ENCODE peak calls at places on chromosomes 6 and 20, in four cellular contexts. K is SJSA1, B is NT2/D1, W is transverse colon. U is an unnamed sample.
A peak's percentile ranks its signal among the peaks of the same experiment; 100 is the strongest.

GRCh38 chr6:38779310-38780062 is 64.4 kb downstream of the DNAH8 start:
- DNase-seq in K (no peak), B (no peak), W (no peak), U (no peak)

GRCh38 chr20:2476742-2477615 is 6.4 kb upstream of the SNRPB start:
- DNase-seq in K (no peak), B (no peak), W (no peak), U (no peak)

GRCh38 chr6:3919130-3919628 is 70.0 kb downstream of the FAM50B start:
- DNase-seq in K (no peak), B (no peak), W (no peak), U (no peak)

GRCh38 chr6:3266170-3266569 is 7.4 kb downstream of the PSMG4 start:
- DNase-seq in K (no peak), B (no peak), W (no peak), U (no peak)

GRCh38 chr20:62285722-62286121 is 17.1 kb upstream of the ADRM1 start:
- DNase-seq in K (no peak), B (no peak), W (no peak), U (no peak)

GRCh38 chr20:58138395-58138794 is 90.1 kb downstream of the ANKRD60 start:
- DNase-seq in K (peak; percentile 22), B (no peak), W (no peak), U (no peak)

GRCh38 chr6:157148391-157149323 is 174.7 kb downstream of the TMEM242 start:
- DNase-seq in K (peak; percentile 89), B (no peak), W (peak; percentile 28), U (peak; percentile 84)

GRCh38 chr20:9617062-9617461 is 102.7 kb downstream of the LAMP5 start:
- DNase-seq in K (peak; percentile 51), B (peak; percentile 47), W (peak; percentile 56), U (peak; percentile 24)

GRCh38 chr6:20279608-20280287 is 67.5 kb upstream of the MBOAT1 start:
- DNase-seq in K (no peak), B (no peak), W (no peak), U (no peak)

GRCh38 chr20:44025756-44026155 is 111.1 kb downstream of the TOX2 start:
- DNase-seq in K (peak; percentile 36), B (no peak), W (no peak), U (no peak)

GRCh38 chr6:137121401-137121997 is 51.9 kb downstream of the IL22RA2 start:
- DNase-seq in K (no peak), B (no peak), W (no peak), U (no peak)

GRCh38 chr6:136717297-136717990 is 74.8 kb downstream of the MAP3K5 start:
- DNase-seq in K (no peak), B (no peak), W (no peak), U (no peak)

GRCh38 chr20:7770578-7770977 is 169.7 kb downstream of the HAO1 start:
- DNase-seq in K (no peak), B (no peak), W (no peak), U (no peak)

GRCh38 chr20:53157443-53158408 is 185.6 kb downstream of the TSHZ2 start:
- DNase-seq in K (peak; percentile 59), B (peak; percentile 67), W (peak; percentile 59), U (peak; percentile 89)

GRCh38 chr6:106097368-106098231 is 11.5 kb downstream of the PRDM1 start:
- DNase-seq in K (no peak), B (no peak), W (peak; percentile 51), U (no peak)

GRCh38 chr20:32580970-32581838 is 3.9 kb downstream of the NOL4L start:
- DNase-seq in K (no peak), B (no peak), W (no peak), U (no peak)

GRCh38 chr6:98945311-98946005 is 2.3 kb downstream of the FBXL4 start:
- DNase-seq in K (no peak), B (no peak), W (no peak), U (no peak)

GRCh38 chr20:41497186-41497895 is 120.8 kb downstream of the CHD6 start:
- DNase-seq in K (no peak), B (no peak), W (no peak), U (no peak)

GRCh38 chr6:54404791-54405190 is 96.5 kb downstream of the TINAG start:
- DNase-seq in K (no peak), B (no peak), W (no peak), U (no peak)

GRCh38 chr6:83193747-83194582 is 808 bp downstream of the RWDD2A start:
- DNase-seq in K (peak; percentile 58), B (no peak), W (peak; percentile 57), U (peak; percentile 51)

GRCh38 chr20:60470366-60470765 is 512.1 kb downstream of the CDH26 start:
- DNase-seq in K (no peak), B (no peak), W (no peak), U (no peak)

GRCh38 chr20:62957136-62958117 is 4.9 kb downstream of the SLC17A9 start:
- DNase-seq in K (no peak), B (no peak), W (no peak), U (no peak)

GRCh38 chr6:152993431-152993830 is 9.1 kb downstream of the MTRF1L start:
- DNase-seq in K (no peak), B (no peak), W (no peak), U (no peak)

GRCh38 chr6:9360881-9361280 is 925.5 kb upstream of the SLC35B3 start:
- DNase-seq in K (no peak), B (no peak), W (no peak), U (no peak)

GRCh38 chr20:14955396-14955795 is 618.0 kb upstream of the FLRT3 start:
- DNase-seq in K (no peak), B (no peak), W (no peak), U (peak; percentile 13)

GRCh38 chr6:75208564-75209431 is 2.9 kb upstream of the COL12A1 start:
- DNase-seq in K (peak; percentile 88), B (peak; percentile 76), W (peak; percentile 88), U (peak; percentile 81)

GRCh38 chr6:69796081-69796626 is 656 bp downstream of the LMBRD1 start:
- DNase-seq in K (no peak), B (no peak), W (peak; percentile 67), U (no peak)

GRCh38 chr20:1924910-1925861 is 30.0 kb downstream of the SIRPA start:
- DNase-seq in K (no peak), B (no peak), W (no peak), U (no peak)

GRCh38 chr6:34143196-34143883 is 2.5 kb downstream of the GRM4 start:
- DNase-seq in K (no peak), B (no peak), W (no peak), U (no peak)
- H3K27me3 ChIP-seq in K (peaks cover 66% of the 10 kb centered on the region), B (peaks cover 39% of the 10 kb centered on the region), W (peaks cover 89% of the 10 kb centered on the region), U (no peaks in the 10 kb centered on the region)

GRCh38 chr6:168244961-168245551 is 74.5 kb downstream of the DACT2 start:
- DNase-seq in K (peak; percentile 18), B (no peak), W (no peak), U (no peak)

GRCh38 chr6:168249746-168250145 is 69.8 kb downstream of the DACT2 start:
- DNase-seq in K (peak; percentile 25), B (no peak), W (no peak), U (no peak)

GRCh38 chr6:168250250-168250649 is 69.3 kb downstream of the DACT2 start:
- DNase-seq in K (peak; percentile 31), B (no peak), W (no peak), U (no peak)

GRCh38 chr6:168247456-168248147 is 72.0 kb downstream of the DACT2 start:
- DNase-seq in K (no peak), B (no peak), W (peak; percentile 72), U (peak; percentile 16)

DNA sequence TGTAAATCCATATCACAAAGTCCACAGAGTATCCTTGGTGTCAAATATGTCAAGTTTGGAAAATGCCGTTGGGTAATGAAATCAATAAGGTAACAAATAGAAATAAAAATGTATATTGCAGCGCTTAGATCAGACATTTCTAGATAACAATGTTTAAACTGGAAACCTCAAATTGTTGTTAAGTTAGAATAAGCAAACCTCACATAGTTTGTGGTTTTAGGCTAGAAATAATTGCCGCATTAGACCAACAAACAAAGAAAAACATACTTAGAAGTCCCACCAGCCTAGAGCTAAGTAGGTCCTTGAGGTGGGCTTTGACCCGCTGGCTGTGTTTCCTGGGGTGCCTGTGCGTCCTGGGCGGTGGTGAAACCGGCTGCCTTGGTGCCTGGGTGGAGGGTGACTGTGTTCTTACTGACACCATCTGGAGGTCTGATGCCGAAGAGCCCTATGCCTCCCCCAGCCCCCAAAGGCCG is 71.4 kb downstream of the DACT2 start:
- DNase-seq in K (no peak), B (no peak), W (no peak), U (no peak)
- H3K4me3 ChIP-seq in K (no peak overlapping the region), B (no peak overlapping the region), W (no peak overlapping the region), U (no peak overlapping the region)

GRCh38 chr6:1383729-1384548 is 5.4 kb upstream of the FOXF2 start:
- DNase-seq in K (peak; percentile 96), B (no peak), W (no peak), U (no peak)
- H3K27me3 ChIP-seq in K (no peaks in the 10 kb centered on the region), B (peaks cover 97% of the 10 kb centered on the region), W (peaks cover 99% of the 10 kb centered on the region), U (no peaks in the 10 kb centered on the region)

GRCh38 chr20:12170406-12170805 is 252.7 kb downstream of the BTBD3 start:
- DNase-seq in K (no peak), B (no peak), W (no peak), U (no peak)

GRCh38 chr20:12171927-12172581 is 254.4 kb downstream of the BTBD3 start:
- DNase-seq in K (no peak), B (no peak), W (no peak), U (peak; percentile 16)

GRCh38 chr20:12175538-12175937 is 257.8 kb downstream of the BTBD3 start:
- DNase-seq in K (no peak), B (no peak), W (no peak), U (no peak)

GRCh38 chr20:12177657-12178293 is 260.1 kb downstream of the BTBD3 start:
- DNase-seq in K (no peak), B (no peak), W (peak; percentile 79), U (no peak)

GRCh38 chr20:12173333-12173732 is 255.6 kb downstream of the BTBD3 start:
- DNase-seq in K (no peak), B (no peak), W (no peak), U (no peak)
- H3K4me3 ChIP-seq in K (no peak overlapping the region), B (no peak overlapping the region), W (no peak overlapping the region), U (no peak overlapping the region)

GRCh38 chr20:36097751-36098151 is 56.8 kb upstream of the EPB41L1 start:
- DNase-seq in K (no peak), B (peak; percentile 89), W (peak; percentile 40), U (no peak)

GRCh38 chr20:36096404-36096799 is 58.1 kb upstream of the EPB41L1 start:
- DNase-seq in K (no peak), B (no peak), W (no peak), U (no peak)

GRCh38 chr20:36099106-36099505 is 55.4 kb upstream of the EPB41L1 start:
- DNase-seq in K (no peak), B (no peak), W (no peak), U (no peak)

GRCh38 chr20:36097331-36097730 is 57.2 kb upstream of the EPB41L1 start:
- DNase-seq in K (no peak), B (no peak), W (peak; percentile 64), U (no peak)

GRCh38 chr20:36098364-36098763 is 56.2 kb upstream of the EPB41L1 start:
- DNase-seq in K (no peak), B (no peak), W (peak; percentile 67), U (no peak)
- H3K27me3 ChIP-seq in K (peaks cover 11% of the 10 kb centered on the region), B (peaks cover 44% of the 10 kb centered on the region), W (no peaks in the 10 kb centered on the region), U (peaks cover 16% of the 10 kb centered on the region)

DNA sequence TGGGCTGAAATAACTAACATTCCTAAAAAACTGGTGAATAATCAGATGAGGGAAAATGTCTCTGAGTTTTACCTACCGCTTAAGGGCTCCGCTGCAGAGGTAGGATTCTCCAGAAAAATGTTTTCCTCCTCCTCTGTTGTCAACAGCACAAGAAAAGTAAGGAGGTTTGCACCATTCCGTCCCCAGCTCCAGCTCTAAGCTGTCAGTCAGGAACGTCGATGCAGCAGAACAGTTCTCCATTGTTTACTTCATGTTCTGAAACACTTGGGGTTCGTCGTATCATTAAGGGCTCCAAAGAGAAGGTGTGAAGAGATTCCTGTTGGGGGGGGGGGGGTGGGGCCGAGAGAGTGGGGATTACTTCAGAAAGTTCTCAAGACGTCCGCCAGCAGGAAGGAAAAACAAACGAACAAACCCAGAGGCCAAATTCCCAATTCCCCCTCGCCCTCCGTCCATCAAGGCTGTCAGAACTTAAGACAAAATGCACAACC is 734 bp downstream of the MMS22L start:
- DNase-seq in K (no peak), B (no peak), W (no peak), U (no peak)
- H3K4me3 ChIP-seq in K (peak overlapping the region; percentile 74), B (peak overlapping the region; percentile 90), W (peak overlapping the region; percentile 85), U (peak overlapping the region; percentile 98)

U was measured in SJCRH30.